ENCODE peak calls at places on chromosomes 1 and 21, in seven cellular contexts. One of them, this sample, is unnamed.

GRCh38 chr1:219066631-219067349 is 106.9 kb upstream of the LYPLAL1 start:
- DNase-seq in neural progenitor cell: no peak
- DNase-seq in H1: no peak
- DNase-seq in lung: no peak
- DNase-seq in brain microvascular endothelial cell: peak
- DNase-seq in heart right ventricle: peak
- DNase-seq in esophagus squamous epithelium: no peak
- DNase-seq in this sample: peak

GRCh38 chr1:233244183-233244582 is 51.3 kb downstream of the PCNX2 start:
- DNase-seq in heart right ventricle: no peak
- DNase-seq in brain microvascular endothelial cell: no peak
- DNase-seq in esophagus squamous epithelium: no peak
- DNase-seq in neural progenitor cell: no peak
- DNase-seq in lung: no peak
- DNase-seq in H1: no peak
- DNase-seq in this sample: no peak

GRCh38 chr1:81174811-81175476 is 625.8 kb upstream of the ADGRL2 start:
- DNase-seq in heart right ventricle: no peak
- DNase-seq in lung: no peak
- DNase-seq in neural progenitor cell: no peak
- DNase-seq in brain microvascular endothelial cell: peak
- DNase-seq in H1: no peak
- DNase-seq in esophagus squamous epithelium: no peak
- DNase-seq in this sample: peak

GRCh38 chr1:215719569-215719968 is 152.5 kb downstream of the KCTD3 start:
- DNase-seq in lung: no peak
- DNase-seq in brain microvascular endothelial cell: no peak
- DNase-seq in heart right ventricle: no peak
- DNase-seq in neural progenitor cell: no peak
- DNase-seq in esophagus squamous epithelium: no peak
- DNase-seq in H1: no peak
- DNase-seq in this sample: peak

GRCh38 chr1:206128192-206128591 is 11.0 kb upstream of the AVPR1B start:
- DNase-seq in brain microvascular endothelial cell: no peak
- DNase-seq in H1: no peak
- DNase-seq in esophagus squamous epithelium: no peak
- DNase-seq in lung: no peak
- DNase-seq in heart right ventricle: no peak
- DNase-seq in neural progenitor cell: no peak
- DNase-seq in this sample: peak

GRCh38 chr1:233543338-233544255 is 70.3 kb upstream of the KCNK1 start:
- DNase-seq in neural progenitor cell: no peak
- DNase-seq in esophagus squamous epithelium: no peak
- DNase-seq in heart right ventricle: no peak
- DNase-seq in lung: no peak
- DNase-seq in brain microvascular endothelial cell: peak
- DNase-seq in H1: no peak
- DNase-seq in this sample: peak

GRCh38 chr1:39957299-39958020 is 2.5 kb downstream of the MFSD2A start:
- DNase-seq in brain microvascular endothelial cell: no peak
- DNase-seq in esophagus squamous epithelium: no peak
- DNase-seq in lung: no peak
- DNase-seq in H1: no peak
- DNase-seq in neural progenitor cell: no peak
- DNase-seq in heart right ventricle: no peak
- DNase-seq in this sample: no peak

GRCh38 chr1:219963432-219963831 is 35.1 kb upstream of the SLC30A10 start:
- DNase-seq in esophagus squamous epithelium: no peak
- DNase-seq in brain microvascular endothelial cell: no peak
- DNase-seq in neural progenitor cell: no peak
- DNase-seq in heart right ventricle: no peak
- DNase-seq in lung: no peak
- DNase-seq in H1: no peak
- DNase-seq in this sample: no peak

GRCh38 chr1:33097137-33097611 is 16.2 kb downstream of the AZIN2 start:
- DNase-seq in lung: no peak
- DNase-seq in neural progenitor cell: no peak
- DNase-seq in H1: no peak
- DNase-seq in brain microvascular endothelial cell: peak
- DNase-seq in esophagus squamous epithelium: no peak
- DNase-seq in heart right ventricle: no peak
- DNase-seq in this sample: no peak

GRCh38 chr1:156114101-156114918 is at the start of gene LMNA:
- DNase-seq in brain microvascular endothelial cell: peak
- DNase-seq in heart right ventricle: peak
- DNase-seq in neural progenitor cell: peak
- DNase-seq in H1: no peak
- DNase-seq in lung: peak
- DNase-seq in esophagus squamous epithelium: peak
- DNase-seq in this sample: peak

GRCh38 chr1:2170211-2170610 is 24.4 kb downstream of the FAAP20 start:
- DNase-seq in brain microvascular endothelial cell: no peak
- DNase-seq in lung: no peak
- DNase-seq in heart right ventricle: no peak
- DNase-seq in neural progenitor cell: no peak
- DNase-seq in esophagus squamous epithelium: no peak
- DNase-seq in H1: no peak
- DNase-seq in this sample: no peak

GRCh38 chr1:228085287-228085926 is 2.9 kb downstream of the ARF1 start:
- DNase-seq in heart right ventricle: no peak
- DNase-seq in H1: no peak
- DNase-seq in esophagus squamous epithelium: no peak
- DNase-seq in lung: no peak
- DNase-seq in brain microvascular endothelial cell: peak
- DNase-seq in neural progenitor cell: peak
- DNase-seq in this sample: no peak

GRCh38 chr1:31861346-31861745 is 45.5 kb upstream of the SPOCD1 start:
- DNase-seq in lung: no peak
- DNase-seq in neural progenitor cell: no peak
- DNase-seq in H1: no peak
- DNase-seq in esophagus squamous epithelium: no peak
- DNase-seq in brain microvascular endothelial cell: no peak
- DNase-seq in heart right ventricle: no peak
- DNase-seq in this sample: no peak

GRCh38 chr1:85494957-85495266 is 30.0 kb upstream of the DDAH1 start:
- DNase-seq in brain microvascular endothelial cell: no peak
- DNase-seq in esophagus squamous epithelium: no peak
- DNase-seq in heart right ventricle: peak
- DNase-seq in H1: no peak
- DNase-seq in neural progenitor cell: peak
- DNase-seq in lung: no peak
- DNase-seq in this sample: peak

GRCh38 chr21:28865488-28866186 is 127.0 kb downstream of the LTN1 start:
- DNase-seq in neural progenitor cell: no peak
- DNase-seq in lung: no peak
- DNase-seq in brain microvascular endothelial cell: no peak
- DNase-seq in H1: no peak
- DNase-seq in esophagus squamous epithelium: no peak
- DNase-seq in heart right ventricle: no peak
- DNase-seq in this sample: no peak

GRCh38 chr1:12083766-12084165 is 20.7 kb downstream of the TNFRSF8 start:
- DNase-seq in heart right ventricle: no peak
- DNase-seq in lung: no peak
- DNase-seq in neural progenitor cell: no peak
- DNase-seq in H1: no peak
- DNase-seq in brain microvascular endothelial cell: no peak
- DNase-seq in esophagus squamous epithelium: no peak
- DNase-seq in this sample: no peak

GRCh38 chr21:42062543-42063022 is 8.5 kb upstream of the UMODL1 start:
- DNase-seq in neural progenitor cell: no peak
- DNase-seq in esophagus squamous epithelium: peak
- DNase-seq in heart right ventricle: no peak
- DNase-seq in brain microvascular endothelial cell: no peak
- DNase-seq in H1: no peak
- DNase-seq in lung: no peak
- DNase-seq in this sample: no peak

GRCh38 chr1:32924881-32925344 is 23.7 kb upstream of the TMEM54 start:
- DNase-seq in H1: no peak
- DNase-seq in esophagus squamous epithelium: no peak
- DNase-seq in lung: no peak
- DNase-seq in brain microvascular endothelial cell: no peak
- DNase-seq in neural progenitor cell: peak
- DNase-seq in heart right ventricle: no peak
- DNase-seq in this sample: no peak

GRCh38 chr1:48236716-48237470 is 14.4 kb downstream of the SLC5A9 start:
- DNase-seq in brain microvascular endothelial cell: peak
- DNase-seq in neural progenitor cell: peak
- DNase-seq in lung: no peak
- DNase-seq in H1: no peak
- DNase-seq in heart right ventricle: no peak
- DNase-seq in esophagus squamous epithelium: no peak
- DNase-seq in this sample: peak

GRCh38 chr21:33648555-33648954 is 6.3 kb downstream of the ITSN1 start:
- DNase-seq in H1: no peak
- DNase-seq in neural progenitor cell: no peak
- DNase-seq in brain microvascular endothelial cell: no peak
- DNase-seq in heart right ventricle: no peak
- DNase-seq in lung: no peak
- DNase-seq in esophagus squamous epithelium: no peak
- DNase-seq in this sample: no peak

GRCh38 chr1:106843505-106843904 is 213.0 kb upstream of the PRMT6 start:
- DNase-seq in lung: no peak
- DNase-seq in brain microvascular endothelial cell: no peak
- DNase-seq in heart right ventricle: no peak
- DNase-seq in neural progenitor cell: no peak
- DNase-seq in H1: no peak
- DNase-seq in esophagus squamous epithelium: no peak
- DNase-seq in this sample: no peak

GRCh38 chr1:244290386-244290785 is 161.3 kb downstream of the ADSS2 start:
- DNase-seq in heart right ventricle: no peak
- DNase-seq in esophagus squamous epithelium: no peak
- DNase-seq in brain microvascular endothelial cell: no peak
- DNase-seq in neural progenitor cell: no peak
- DNase-seq in H1: no peak
- DNase-seq in lung: no peak
- DNase-seq in this sample: no peak

GRCh38 chr1:86380257-86380861 is 15.8 kb downstream of the ODF2L start:
- DNase-seq in heart right ventricle: no peak
- DNase-seq in esophagus squamous epithelium: no peak
- DNase-seq in H1: no peak
- DNase-seq in neural progenitor cell: peak
- DNase-seq in lung: no peak
- DNase-seq in brain microvascular endothelial cell: peak
- DNase-seq in this sample: peak

GRCh38 chr1:211174375-211174774 is 40.4 kb upstream of the KCNH1 start:
- DNase-seq in brain microvascular endothelial cell: no peak
- DNase-seq in H1: no peak
- DNase-seq in heart right ventricle: no peak
- DNase-seq in esophagus squamous epithelium: no peak
- DNase-seq in lung: no peak
- DNase-seq in neural progenitor cell: no peak
- DNase-seq in this sample: peak

GRCh38 chr1:61230523-61230922 is 148.2 kb downstream of the NFIA start:
- DNase-seq in H1: no peak
- DNase-seq in neural progenitor cell: no peak
- DNase-seq in brain microvascular endothelial cell: no peak
- DNase-seq in lung: no peak
- DNase-seq in esophagus squamous epithelium: no peak
- DNase-seq in heart right ventricle: no peak
- DNase-seq in this sample: no peak

GRCh38 chr1:70509996-70510876 is 99.2 kb downstream of the CTH start:
- DNase-seq in H1: no peak
- DNase-seq in neural progenitor cell: peak
- DNase-seq in esophagus squamous epithelium: no peak
- DNase-seq in heart right ventricle: no peak
- DNase-seq in brain microvascular endothelial cell: peak
- DNase-seq in lung: no peak
- DNase-seq in this sample: peak

GRCh38 chr21:34583926-34584563 is 30.9 kb downstream of the RCAN1 start:
- DNase-seq in brain microvascular endothelial cell: no peak
- DNase-seq in lung: no peak
- DNase-seq in esophagus squamous epithelium: no peak
- DNase-seq in H1: no peak
- DNase-seq in neural progenitor cell: no peak
- DNase-seq in heart right ventricle: no peak
- DNase-seq in this sample: no peak

GRCh38 chr1:202967684-202968281 is 726 bp upstream of the CYB5R1 start:
- DNase-seq in brain microvascular endothelial cell: no peak
- DNase-seq in lung: no peak
- DNase-seq in neural progenitor cell: peak
- DNase-seq in esophagus squamous epithelium: no peak
- DNase-seq in H1: no peak
- DNase-seq in heart right ventricle: peak
- DNase-seq in this sample: no peak

GRCh38 chr1:206864939-206865671 is at the start of gene IL20:
- DNase-seq in lung: peak
- DNase-seq in brain microvascular endothelial cell: peak
- DNase-seq in neural progenitor cell: peak
- DNase-seq in esophagus squamous epithelium: peak
- DNase-seq in heart right ventricle: peak
- DNase-seq in H1: peak
- DNase-seq in this sample: peak

DNA sequence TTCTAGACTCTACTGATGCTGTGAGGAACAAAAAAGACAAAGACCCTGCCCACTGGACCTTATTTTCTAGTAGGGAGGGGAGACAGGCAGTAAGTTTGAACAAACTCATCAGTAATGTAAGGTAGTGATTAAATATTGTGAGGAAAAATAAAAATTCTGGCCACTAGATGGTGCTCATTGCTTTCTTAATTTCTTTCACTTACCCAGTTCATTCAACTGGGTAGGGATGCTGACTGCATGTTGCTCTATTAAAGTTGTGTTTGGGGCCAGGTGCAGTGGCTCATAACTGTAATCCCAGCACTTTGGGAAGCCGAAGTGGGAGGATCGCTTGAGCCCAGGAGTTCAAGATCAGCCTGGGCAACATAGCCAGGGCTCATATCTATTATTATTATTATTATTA is 6.3 kb upstream of the KYAT3 start:
- DNase-seq in esophagus squamous epithelium: no peak
- DNase-seq in heart right ventricle: peak
- DNase-seq in neural progenitor cell: peak
- DNase-seq in H1: no peak
- DNase-seq in brain microvascular endothelial cell: peak
- DNase-seq in lung: no peak
- DNase-seq in this sample: no peak
- TF ChIP-seq CTCF in esophagus squamous epithelium: peak
- TF ChIP-seq CTCF in heart right ventricle: peak
- TF ChIP-seq CTCF in neural progenitor cell: peak
- TF ChIP-seq CTCF in H1: peak
- TF ChIP-seq CTCF in brain microvascular endothelial cell: peak
- TF ChIP-seq CTCF in lung: peak
- TF ChIP-seq CTCF in this sample: peak

GRCh38 chr21:45111703-45112102 is 37.3 kb downstream of the ADARB1 start:
- DNase-seq in esophagus squamous epithelium: no peak
- DNase-seq in lung: no peak
- DNase-seq in neural progenitor cell: no peak
- DNase-seq in brain microvascular endothelial cell: no peak
- DNase-seq in heart right ventricle: no peak
- DNase-seq in H1: no peak
- DNase-seq in this sample: no peak
- H3K27ac ChIP-seq in esophagus squamous epithelium: no peak
- H3K27ac ChIP-seq in lung: no peak
- H3K27ac ChIP-seq in neural progenitor cell: no peak
- H3K27ac ChIP-seq in brain microvascular endothelial cell: no peak
- H3K27ac ChIP-seq in heart right ventricle: peak
- H3K27ac ChIP-seq in H1: no peak
- H3K27ac ChIP-seq in this sample: no peak

GRCh38 chr1:30684881-30685795 is 38.2 kb downstream of the MATN1 start:
- DNase-seq in brain microvascular endothelial cell: no peak
- DNase-seq in neural progenitor cell: peak
- DNase-seq in lung: peak
- DNase-seq in esophagus squamous epithelium: no peak
- DNase-seq in H1: peak
- DNase-seq in heart right ventricle: peak
- DNase-seq in this sample: peak
- TF ChIP-seq CTCF in brain microvascular endothelial cell: no peak
- TF ChIP-seq CTCF in neural progenitor cell: peak
- TF ChIP-seq CTCF in lung: no peak
- TF ChIP-seq CTCF in esophagus squamous epithelium: no peak
- TF ChIP-seq CTCF in H1: peak
- TF ChIP-seq CTCF in heart right ventricle: no peak
- TF ChIP-seq CTCF in this sample: no peak

GRCh38 chr1:3188150-3188971 is 119.4 kb downstream of the PRDM16 start:
- DNase-seq in esophagus squamous epithelium: no peak
- DNase-seq in heart right ventricle: no peak
- DNase-seq in H1: no peak
- DNase-seq in lung: peak
- DNase-seq in neural progenitor cell: no peak
- DNase-seq in brain microvascular endothelial cell: no peak
- DNase-seq in this sample: no peak
- H3K27ac ChIP-seq in esophagus squamous epithelium: no peak
- H3K27ac ChIP-seq in heart right ventricle: peak
- H3K27ac ChIP-seq in H1: no peak
- H3K27ac ChIP-seq in lung: peak
- H3K27ac ChIP-seq in neural progenitor cell: no peak
- H3K27ac ChIP-seq in brain microvascular endothelial cell: no peak
- H3K27ac ChIP-seq in this sample: no peak